ENCODE peak calls at places on chromosome 20, in six cellular contexts. P, U, N, M, S and G are unnamed samples.

GRCh38 chr20:828987-829386 is 4.5 kb upstream of the FAM110A start:
- DNase-seq in P (no peak), U (no peak), N (no peak), M (no peak), S (peak), G (no peak)

GRCh38 chr20:47150403-47151152 is 205.9 kb downstream of the ZMYND8 start:
- DNase-seq in P (peak), U (peak), N (peak), M (no peak), S (peak), G (peak)

GRCh38 chr20:33401922-33402369 is 627 bp upstream of the CDK5RAP1 start:
- DNase-seq in P (no peak), U (no peak), N (no peak), M (no peak), S (peak), G (no peak)

GRCh38 chr20:444862-445426 is 17.4 kb downstream of the TBC1D20 start:
- DNase-seq in P (no peak), U (no peak), N (no peak), M (no peak), S (peak), G (no peak)

GRCh38 chr20:33291830-33292355 is 8.9 kb downstream of the BPIFB1 start:
- DNase-seq in P (peak), U (peak), N (peak), M (no peak), S (peak), G (peak)

GRCh38 chr20:50056408-50056926 is 56.5 kb downstream of the UBE2V1 start:
- DNase-seq in P (no peak), U (no peak), N (no peak), M (no peak), S (no peak), G (no peak)

GRCh38 chr20:43446361-43446879 is 11.3 kb upstream of the SRSF6 start:
- DNase-seq in P (no peak), U (no peak), N (no peak), M (no peak), S (no peak), G (no peak)

GRCh38 chr20:44388466-44389023 is 33.0 kb downstream of the HNF4A start:
- DNase-seq in P (no peak), U (peak), N (peak), M (no peak), S (peak), G (peak)

GRCh38 chr20:13302647-13303425 is 81.8 kb downstream of the ISM1 start:
- DNase-seq in P (peak), U (peak), N (peak), M (no peak), S (no peak), G (peak)

GRCh38 chr20:1872456-1873183 is 22.6 kb upstream of the SIRPA start:
- DNase-seq in P (no peak), U (no peak), N (no peak), M (no peak), S (no peak), G (no peak)

GRCh38 chr20:14922503-14923267 is 585.3 kb upstream of the FLRT3 start:
- DNase-seq in P (no peak), U (no peak), N (no peak), M (no peak), S (no peak), G (no peak)

GRCh38 chr20:48621256-48622078 is 206.3 kb downstream of the PREX1 start:
- DNase-seq in P (no peak), U (no peak), N (no peak), M (no peak), S (peak), G (no peak)

GRCh38 chr20:25279403-25279802 is 31.5 kb downstream of the PYGB start:
- DNase-seq in P (no peak), U (no peak), N (no peak), M (no peak), S (no peak), G (no peak)

GRCh38 chr20:60137657-60138245 is 179.5 kb downstream of the CDH26 start:
- DNase-seq in P (no peak), U (peak), N (peak), M (no peak), S (no peak), G (peak)

DNA sequence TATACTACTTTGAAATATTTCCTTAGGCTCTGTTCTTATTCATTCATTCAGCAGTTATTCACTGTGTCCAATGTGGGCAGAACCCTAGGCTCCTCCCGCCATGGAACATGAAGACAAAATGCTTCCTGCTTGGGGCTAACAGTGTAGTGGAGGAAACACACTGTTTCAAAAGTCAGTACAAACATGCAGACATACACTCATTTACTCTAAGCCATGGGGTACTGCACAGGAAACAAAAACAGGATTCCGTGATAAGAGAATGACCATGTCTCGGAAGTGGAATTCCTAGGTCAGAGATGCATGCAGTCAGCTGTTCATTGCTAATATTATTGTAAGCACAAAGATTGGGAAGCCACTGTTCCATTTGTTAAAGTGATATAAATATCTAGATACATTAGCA is 18.4 kb upstream of the FAM209A start:
- DNase-seq in P (no peak), U (no peak), N (no peak), M (no peak), S (no peak), G (no peak)
- TF ChIP-seq SP1 in P (no peak), U (no peak), N (no peak), M (no peak), S (no peak), G (no peak)

DNA sequence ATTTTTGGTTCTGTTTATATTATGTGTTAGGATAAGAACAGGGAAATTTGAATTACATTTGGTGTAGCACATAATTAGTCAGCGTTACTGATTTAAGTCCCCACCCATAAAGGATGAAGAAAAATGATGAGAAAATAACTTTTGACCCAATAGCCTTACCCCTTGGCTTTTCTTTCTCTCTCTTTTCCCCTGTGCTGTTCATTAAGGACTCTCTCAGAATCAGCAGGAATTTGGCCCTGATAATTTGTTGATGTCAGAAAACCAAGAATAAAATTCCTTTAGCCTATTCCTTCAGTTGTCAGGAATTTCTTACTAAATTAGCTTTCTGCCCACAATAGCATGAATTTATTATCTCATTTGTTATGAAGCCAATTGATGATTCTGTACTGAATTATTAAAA is 18.5 kb downstream of the PLCB1 start:
- DNase-seq in P (no peak), U (no peak), N (no peak), M (no peak), S (no peak), G (no peak)
- TF ChIP-seq SP1 in P (no peak), U (no peak), N (no peak), M (no peak), S (no peak), G (no peak)

GRCh38 chr20:51402201-51402600 is 140.3 kb downstream of the NFATC2 start:
- DNase-seq in P (no peak), U (no peak), N (no peak), M (no peak), S (no peak), G (no peak)

GRCh38 chr20:51409192-51409875 is 133.2 kb downstream of the NFATC2 start:
- DNase-seq in P (no peak), U (no peak), N (no peak), M (no peak), S (no peak), G (no peak)

GRCh38 chr20:51400051-51400926 is 142.2 kb downstream of the NFATC2 start:
- DNase-seq in P (no peak), U (no peak), N (no peak), M (peak), S (no peak), G (no peak)

GRCh38 chr20:51403465-51404220 is 138.9 kb downstream of the NFATC2 start:
- DNase-seq in P (no peak), U (no peak), N (no peak), M (no peak), S (no peak), G (no peak)

GRCh38 chr20:51404297-51405060 is 138.0 kb downstream of the NFATC2 start:
- DNase-seq in P (no peak), U (no peak), N (no peak), M (peak), S (no peak), G (no peak)
- TF ChIP-seq SP1 in P (no peak), U (no peak), N (no peak), M (peak), S (no peak), G (no peak)

DNA sequence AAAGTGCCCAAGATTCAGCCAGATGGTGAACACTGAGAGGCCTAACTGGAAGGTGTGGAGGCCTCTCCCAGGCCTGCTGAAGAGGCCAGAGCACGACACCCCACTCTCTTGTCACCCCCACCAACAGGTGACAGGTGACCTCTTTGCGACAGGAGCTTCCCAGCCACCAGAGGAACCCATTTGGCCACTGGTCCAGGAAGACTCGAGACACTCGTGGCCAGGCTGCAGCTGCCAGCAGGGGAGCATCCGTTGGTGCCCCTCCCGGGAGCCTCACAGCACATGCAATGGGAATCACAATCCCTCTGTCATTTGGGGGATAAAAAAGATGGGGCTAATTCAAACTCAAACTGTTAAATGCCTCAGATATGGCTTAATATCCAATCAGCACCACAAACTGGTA is 163.4 kb downstream of the INSM1 start:
- DNase-seq in P (no peak), U (no peak), N (no peak), M (no peak), S (no peak), G (no peak)
- TF ChIP-seq SP1 in P (no peak), U (no peak), N (no peak), M (no peak), S (no peak), G (no peak)

GRCh38 chr20:4929686-4930397 is 71.5 kb downstream of the SLC23A2 start:
- DNase-seq in P (no peak), U (no peak), N (no peak), M (no peak), S (no peak), G (no peak)
- TF ChIP-seq SP1 in P (no peak), U (no peak), N (no peak), M (no peak), S (no peak), G (no peak)

DNA sequence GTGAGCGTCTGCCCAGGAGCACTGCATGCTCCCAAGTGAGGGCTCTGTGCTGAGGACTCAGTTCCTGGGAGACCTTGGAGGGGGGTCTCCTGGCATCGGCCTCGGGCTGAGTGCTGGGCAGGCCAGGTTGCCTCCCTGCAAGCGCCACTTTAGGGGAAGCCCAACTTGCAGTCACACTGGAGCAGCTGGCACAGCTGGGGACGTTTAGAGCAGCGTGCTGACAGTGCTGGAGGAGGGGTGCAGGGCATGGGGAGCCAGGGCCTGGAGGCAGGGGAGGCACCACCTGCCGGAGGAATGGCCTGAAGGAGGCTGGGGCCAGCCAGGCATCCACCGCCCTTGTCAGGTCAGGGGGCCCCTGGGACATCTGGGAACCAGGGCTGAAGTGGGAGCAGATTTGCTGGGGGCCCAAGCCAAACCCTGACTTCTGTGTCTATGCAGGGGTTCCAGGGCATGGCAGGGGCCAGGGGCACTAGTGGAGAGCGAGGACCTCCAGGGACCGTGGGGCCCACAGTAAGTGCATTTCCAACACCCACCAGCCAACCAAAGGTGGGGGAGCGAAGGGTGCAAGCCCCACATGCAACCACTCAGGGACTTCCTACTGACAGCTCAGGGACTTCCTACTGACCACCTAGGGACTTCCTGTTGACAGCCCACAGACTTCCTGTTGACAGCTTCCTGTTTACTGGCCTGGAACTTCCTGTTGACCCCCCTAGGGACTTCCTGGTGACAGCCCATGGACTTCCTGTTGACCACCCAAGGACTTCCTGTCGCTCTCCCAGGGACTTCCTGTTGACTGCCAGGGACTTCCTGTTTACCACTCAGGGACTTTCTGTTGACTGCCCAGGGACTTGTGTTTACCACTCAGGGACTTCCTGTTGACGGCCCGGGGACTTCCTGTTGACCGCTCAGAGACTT is 33.6 kb downstream of the COL20A1 start:
- DNase-seq in P (no peak), U (no peak), N (no peak), M (peak), S (no peak), G (no peak)
- TF ChIP-seq SP1 in P (no peak), U (no peak), N (no peak), M (no peak), S (no peak), G (no peak)

GRCh38 chr20:3077618-3078134 is 6.3 kb downstream of the OXT start:
- DNase-seq in P (no peak), U (no peak), N (no peak), M (no peak), S (peak), G (no peak)
- TF ChIP-seq SP1 in P (no peak), U (no peak), N (no peak), M (no peak), S (peak), G (no peak)

GRCh38 chr20:57031867-57032355 is 234.5 kb downstream of the BMP7 start:
- DNase-seq in P (no peak), U (no peak), N (no peak), M (no peak), S (no peak), G (no peak)

GRCh38 chr20:57033994-57034393 is 232.4 kb downstream of the BMP7 start:
- DNase-seq in P (no peak), U (no peak), N (no peak), M (no peak), S (no peak), G (no peak)

GRCh38 chr20:57032847-57033246 is 233.6 kb downstream of the BMP7 start:
- DNase-seq in P (no peak), U (no peak), N (no peak), M (no peak), S (no peak), G (no peak)

GRCh38 chr20:57027752-57028151 is 238.7 kb downstream of the BMP7 start:
- DNase-seq in P (no peak), U (no peak), N (no peak), M (no peak), S (no peak), G (no peak)

DNA sequence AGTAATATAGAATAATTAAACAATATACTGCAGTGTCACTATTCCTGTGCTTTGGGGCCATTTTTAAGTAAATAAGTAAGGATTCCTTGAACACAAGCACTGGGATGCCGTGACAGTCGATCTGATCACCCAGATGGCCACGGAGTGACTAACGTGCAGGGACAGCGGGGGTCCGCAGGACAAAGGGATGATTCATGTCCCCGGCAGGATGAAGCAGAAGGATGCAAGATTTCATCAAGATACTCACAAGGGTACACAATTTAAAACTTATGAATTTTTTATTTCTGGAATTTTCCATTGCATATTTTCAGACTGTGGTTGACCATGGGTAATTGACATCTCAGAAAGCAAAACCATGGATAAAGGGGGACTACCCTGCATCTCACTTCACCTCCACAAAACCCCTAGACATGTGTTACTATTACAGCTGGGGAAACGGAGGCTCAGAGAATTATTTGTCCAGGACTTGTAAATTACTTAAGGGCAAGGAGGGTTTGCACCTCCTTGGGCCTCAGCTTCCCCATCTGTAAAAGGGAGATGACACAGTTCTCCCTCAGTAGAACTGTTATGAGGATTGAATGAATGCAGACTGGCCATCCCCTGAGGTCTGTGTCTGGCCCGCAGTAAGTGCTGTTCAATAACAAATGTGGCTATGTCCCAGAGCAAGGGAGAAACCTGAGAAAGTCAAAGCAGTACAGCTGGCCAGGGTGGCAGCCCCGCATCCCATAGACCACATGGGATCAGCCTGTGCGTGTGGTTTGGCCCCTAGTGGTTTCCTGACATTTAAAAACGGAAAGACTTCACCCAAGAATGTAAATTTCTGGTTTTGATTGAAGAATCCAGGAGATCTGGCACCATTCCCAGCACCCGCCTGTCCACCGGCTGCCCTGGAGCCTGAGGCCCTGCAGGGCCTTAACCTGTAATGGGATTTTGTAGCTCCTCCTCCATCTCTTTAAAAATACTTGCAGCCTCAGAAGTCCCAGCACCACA is 235.5 kb downstream of the BMP7 start:
- DNase-seq in P (no peak), U (no peak), N (no peak), M (no peak), S (no peak), G (no peak)
- TF ChIP-seq SP1 in P (no peak), U (no peak), N (no peak), M (no peak), S (no peak), G (no peak)

DNA sequence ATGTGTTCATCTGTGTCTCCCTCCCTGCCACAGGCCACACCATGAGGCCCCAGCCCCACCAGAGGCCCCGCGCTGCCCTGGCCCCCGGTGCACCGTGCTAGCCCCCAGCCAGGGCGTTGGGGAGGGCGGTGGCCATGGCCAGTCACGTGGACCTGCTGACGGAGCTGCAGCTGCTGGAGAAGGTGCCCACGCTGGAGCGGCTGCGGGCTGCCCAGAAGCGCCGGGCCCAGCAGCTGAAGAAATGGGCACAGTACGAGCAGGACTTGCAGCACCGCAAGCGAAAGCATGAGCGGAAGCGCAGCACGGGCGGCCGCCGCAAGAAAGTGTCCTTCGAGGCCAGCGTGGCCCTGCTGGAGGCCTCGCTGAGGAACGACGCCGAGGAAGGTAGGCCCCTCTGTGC is 30.3 kb downstream of the PPP1R16B start:
- DNase-seq in P (no peak), U (no peak), N (no peak), M (no peak), S (no peak), G (no peak)
- TF ChIP-seq SP1 in P (no peak), U (no peak), N (no peak), M (no peak), S (no peak), G (no peak)